ENCODE peak calls at places on chromosomes 6 and 20, in eight cellular contexts. N, A, R, V, I, Z, D and L are unnamed samples. For H3K9me2, the result is how much of the 10 kb centered on the place peaks cover.

GRCh38 chr20:45890077-45890996 is 671 bp downstream of the NEURL2 start:
- DNase-seq in N (peak), A (no peak), R (peak), V (peak), I (peak), Z (no peak), D (peak), L (no peak)

GRCh38 chr6:27019651-27020552 is 227.6 kb upstream of the PRSS16 start:
- DNase-seq in N (no peak), A (peak), R (peak), V (peak), I (peak), Z (peak), D (peak), L (peak)

GRCh38 chr20:54133434-54134427 is 40.1 kb downstream of the CYP24A1 start:
- DNase-seq in N (no peak), A (peak), R (peak), V (peak), I (no peak), Z (peak), D (no peak), L (peak)

GRCh38 chr20:31475472-31476312 is 604 bp downstream of the REM1 start:
- DNase-seq in N (no peak), A (no peak), R (no peak), V (no peak), I (no peak), Z (no peak), D (peak), L (no peak)

GRCh38 chr6:52077180-52077884 is 10.1 kb downstream of the PKHD1 start:
- DNase-seq in N (no peak), A (no peak), R (no peak), V (no peak), I (peak), Z (no peak), D (peak), L (no peak)

GRCh38 chr6:157229219-157229607 is 94.1 kb downstream of the TMEM242 start:
- DNase-seq in N (peak), A (no peak), R (no peak), V (no peak), I (peak), Z (no peak), D (peak), L (no peak)

GRCh38 chr6:75202676-75203131 is 3.1 kb downstream of the COL12A1 start:
- DNase-seq in N (no peak), A (no peak), R (no peak), V (peak), I (peak), Z (no peak), D (peak), L (no peak)

GRCh38 chr6:165676435-165677068 is 13.5 kb upstream of the PDE10A start:
- DNase-seq in N (no peak), A (no peak), R (no peak), V (no peak), I (no peak), Z (no peak), D (no peak), L (no peak)

GRCh38 chr20:38692436-38693411 is 31.6 kb upstream of the SLC32A1 start:
- DNase-seq in N (peak), A (peak), R (peak), V (peak), I (peak), Z (peak), D (peak), L (peak)

GRCh38 chr6:108561742-108562502 is 1.2 kb downstream of the FOXO3 start:
- DNase-seq in N (no peak), A (no peak), R (peak), V (peak), I (peak), Z (peak), D (peak), L (peak)

GRCh38 chr6:16271415-16271814 is 33.0 kb downstream of the GMPR start:
- DNase-seq in N (no peak), A (no peak), R (no peak), V (no peak), I (no peak), Z (no peak), D (no peak), L (no peak)

GRCh38 chr6:147117580-147117979 is 86.6 kb upstream of the STXBP5 start:
- DNase-seq in N (no peak), A (no peak), R (no peak), V (peak), I (no peak), Z (no peak), D (no peak), L (no peak)

GRCh38 chr20:60206259-60206658 is 248.0 kb downstream of the CDH26 start:
- DNase-seq in N (peak), A (peak), R (peak), V (peak), I (peak), Z (no peak), D (peak), L (peak)

GRCh38 chr6:3291987-3292386 is 33.2 kb downstream of the PSMG4 start:
- DNase-seq in N (no peak), A (no peak), R (no peak), V (no peak), I (no peak), Z (no peak), D (no peak), L (no peak)

GRCh38 chr6:48136856-48137255 is 25.9 kb upstream of the PTCHD4 start:
- DNase-seq in N (no peak), A (no peak), R (no peak), V (no peak), I (no peak), Z (no peak), D (peak), L (no peak)

GRCh38 chr6:5248302-5249098 is 12.2 kb downstream of the LYRM4 start:
- DNase-seq in N (no peak), A (no peak), R (no peak), V (no peak), I (no peak), Z (no peak), D (no peak), L (peak)

GRCh38 chr6:156402227-156402626 is 375.0 kb upstream of the ARID1B start:
- DNase-seq in N (no peak), A (no peak), R (no peak), V (no peak), I (no peak), Z (no peak), D (no peak), L (no peak)

GRCh38 chr6:108592371-108593337 is 31.9 kb downstream of the FOXO3 start:
- DNase-seq in N (peak), A (no peak), R (no peak), V (peak), I (no peak), Z (peak), D (peak), L (no peak)

GRCh38 chr6:128327890-128328289 is 192.5 kb downstream of the PTPRK start:
- DNase-seq in N (peak), A (peak), R (peak), V (peak), I (peak), Z (no peak), D (peak), L (peak)

GRCh38 chr6:44151348-44152108 is 7.1 kb upstream of the CAPN11 start:
- DNase-seq in N (peak), A (peak), R (peak), V (peak), I (peak), Z (peak), D (peak), L (peak)

GRCh38 chr6:108853077-108853476 is 4.9 kb downstream of the ARMC2 start:
- DNase-seq in N (no peak), A (no peak), R (no peak), V (no peak), I (no peak), Z (no peak), D (no peak), L (no peak)

GRCh38 chr6:168314948-168315347 is 4.6 kb downstream of the DACT2 start:
- DNase-seq in N (no peak), A (no peak), R (peak), V (peak), I (no peak), Z (no peak), D (no peak), L (no peak)

GRCh38 chr6:140445474-140446004 is 1071.1 kb upstream of the CITED2 start:
- DNase-seq in N (no peak), A (no peak), R (no peak), V (peak), I (no peak), Z (no peak), D (peak), L (peak)

GRCh38 chr6:81814365-81815109 is 62.1 kb upstream of the TENT5A start:
- DNase-seq in N (no peak), A (no peak), R (no peak), V (peak), I (no peak), Z (no peak), D (no peak), L (peak)

GRCh38 chr6:67683960-67684359 is 951.1 kb upstream of the ADGRB3 start:
- DNase-seq in N (no peak), A (no peak), R (no peak), V (no peak), I (no peak), Z (no peak), D (no peak), L (peak)

GRCh38 chr6:119314894-119315272 is 34.7 kb downstream of the MAN1A1 start:
- DNase-seq in N (no peak), A (no peak), R (no peak), V (no peak), I (no peak), Z (no peak), D (no peak), L (no peak)

GRCh38 chr20:58461104-58461503 is 54.1 kb downstream of the APCDD1L start:
- DNase-seq in N (no peak), A (no peak), R (no peak), V (no peak), I (no peak), Z (no peak), D (no peak), L (no peak)

GRCh38 chr6:52157301-52157930 is 28.8 kb upstream of the IL17A start:
- DNase-seq in N (no peak), A (no peak), R (no peak), V (peak), I (no peak), Z (no peak), D (no peak), L (peak)

GRCh38 chr6:107870379-107870778 is 46.3 kb upstream of the SCML4 start:
- DNase-seq in N (no peak), A (no peak), R (no peak), V (peak), I (no peak), Z (no peak), D (no peak), L (peak)

GRCh38 chr6:160348552-160349441 is 619 bp downstream of the SLC22A3 start:
- DNase-seq in N (no peak), A (no peak), R (peak), V (peak), I (peak), Z (no peak), D (peak), L (peak)

GRCh38 chr20:35277127-35277526 is 795 bp downstream of the MMP24OS start:
- DNase-seq in N (no peak), A (no peak), R (no peak), V (no peak), I (peak), Z (no peak), D (no peak), L (no peak)

DNA sequence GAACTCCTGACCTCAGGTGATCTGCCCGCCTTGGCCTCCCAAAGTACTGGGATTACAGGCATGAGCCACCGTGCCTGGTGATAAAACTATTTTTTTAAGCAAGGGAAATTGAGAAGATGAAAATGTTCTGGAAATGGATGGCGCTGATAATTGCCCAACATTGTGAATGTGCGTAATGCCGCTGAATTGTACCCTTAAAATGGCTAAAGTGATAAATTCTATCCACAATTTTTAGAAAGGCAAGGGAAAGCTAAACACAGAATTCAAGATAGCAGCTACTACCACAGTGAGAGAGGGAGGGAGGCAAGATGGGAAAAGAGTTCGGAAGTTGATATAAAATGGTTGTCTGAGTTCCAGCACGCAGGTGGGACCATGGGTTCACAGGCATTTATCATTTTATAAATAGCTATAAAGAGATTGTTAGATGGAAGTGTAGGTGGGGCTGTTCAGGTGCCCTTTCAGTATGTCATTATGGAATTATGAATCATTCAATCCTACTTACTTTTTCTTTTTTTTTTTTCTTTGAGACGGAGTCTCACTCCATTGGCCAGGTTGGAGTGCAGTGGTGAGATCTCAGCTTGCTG is 8.3 kb downstream of the RIPOR3 start:
- DNase-seq in N (no peak), A (no peak), R (no peak), V (no peak), I (no peak), Z (no peak), D (no peak), L (no peak)
- H3K9me2 ChIP-seq in N (under half), A (under half), R (under half), V (under half), I (under half), Z (under half), D (under half), L (under half)

GRCh38 chr6:31740397-31741223 is 805 bp downstream of the MSH5 start:
- DNase-seq in N (peak), A (no peak), R (no peak), V (peak), I (no peak), Z (peak), D (no peak), L (no peak)
- H3K27ac ChIP-seq in N (peak), A (peak), R (peak), V (peak), I (peak), Z (peak), D (peak), L (peak)

GRCh38 chr6:70706491-70707123 is 38.9 kb downstream of the SMAP1 start:
- DNase-seq in N (peak), A (peak), R (peak), V (peak), I (peak), Z (no peak), D (peak), L (peak)
- H3K9me2 ChIP-seq in N (under half), A (under half), R (under half), V (under half), I (under half), Z (under half), D (under half), L (under half)

DNA sequence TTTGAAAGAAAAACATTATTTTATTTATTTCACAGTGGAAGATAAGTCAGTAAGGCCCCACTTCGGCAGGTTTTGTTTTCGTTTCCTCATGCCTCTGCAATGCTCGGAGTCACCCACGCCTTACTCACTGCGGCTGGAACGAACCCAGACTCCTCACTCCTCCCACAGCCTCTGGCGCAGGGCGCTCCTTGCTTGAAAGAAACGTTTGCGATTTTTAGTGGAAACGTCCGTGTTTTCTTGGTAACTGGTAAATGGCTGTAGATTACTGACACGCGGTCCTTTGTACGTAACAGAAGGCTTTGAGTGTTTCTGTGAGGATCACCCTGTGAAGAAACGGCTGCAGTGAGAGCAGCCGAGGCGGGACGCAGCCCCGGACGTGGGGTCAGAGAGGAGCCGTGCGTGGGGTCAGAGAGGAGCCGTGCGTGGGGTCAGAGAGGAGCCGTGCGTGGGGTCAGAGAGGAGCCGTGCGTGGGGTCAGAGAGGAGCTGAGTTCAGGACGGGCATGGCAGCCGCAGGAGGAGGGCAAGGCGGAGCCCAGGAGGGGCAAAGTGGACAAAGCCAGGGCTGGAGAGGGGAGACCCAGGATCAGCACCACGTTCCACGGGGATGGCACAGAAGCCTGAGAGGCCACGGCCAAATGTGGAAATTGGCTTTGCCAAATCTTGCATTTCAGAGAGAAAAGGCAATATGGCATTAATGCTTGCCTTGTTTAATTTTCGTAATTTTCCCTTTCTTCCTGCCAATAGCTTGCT is 198.6 kb upstream of the THBS2 start:
- DNase-seq in N (no peak), A (peak), R (no peak), V (peak), I (peak), Z (peak), D (no peak), L (no peak)
- H3K27ac ChIP-seq in N (no peak), A (peak), R (peak), V (peak), I (peak), Z (no peak), D (no peak), L (no peak)

GRCh38 chr6:30323806-30324205 is 2.9 kb upstream of the TRIM39 start:
- DNase-seq in N (no peak), A (no peak), R (no peak), V (peak), I (no peak), Z (no peak), D (no peak), L (peak)

GRCh38 chr6:30321692-30322388 is 4.9 kb upstream of the TRIM39 start:
- DNase-seq in N (no peak), A (no peak), R (no peak), V (peak), I (no peak), Z (no peak), D (peak), L (no peak)

GRCh38 chr6:30325150-30325872 is 1.4 kb upstream of the TRIM39 start:
- DNase-seq in N (peak), A (no peak), R (peak), V (peak), I (peak), Z (no peak), D (peak), L (peak)

GRCh38 chr6:30325873-30326445 is 768 bp upstream of the TRIM39 start:
- DNase-seq in N (peak), A (peak), R (peak), V (peak), I (no peak), Z (peak), D (peak), L (no peak)

DNA sequence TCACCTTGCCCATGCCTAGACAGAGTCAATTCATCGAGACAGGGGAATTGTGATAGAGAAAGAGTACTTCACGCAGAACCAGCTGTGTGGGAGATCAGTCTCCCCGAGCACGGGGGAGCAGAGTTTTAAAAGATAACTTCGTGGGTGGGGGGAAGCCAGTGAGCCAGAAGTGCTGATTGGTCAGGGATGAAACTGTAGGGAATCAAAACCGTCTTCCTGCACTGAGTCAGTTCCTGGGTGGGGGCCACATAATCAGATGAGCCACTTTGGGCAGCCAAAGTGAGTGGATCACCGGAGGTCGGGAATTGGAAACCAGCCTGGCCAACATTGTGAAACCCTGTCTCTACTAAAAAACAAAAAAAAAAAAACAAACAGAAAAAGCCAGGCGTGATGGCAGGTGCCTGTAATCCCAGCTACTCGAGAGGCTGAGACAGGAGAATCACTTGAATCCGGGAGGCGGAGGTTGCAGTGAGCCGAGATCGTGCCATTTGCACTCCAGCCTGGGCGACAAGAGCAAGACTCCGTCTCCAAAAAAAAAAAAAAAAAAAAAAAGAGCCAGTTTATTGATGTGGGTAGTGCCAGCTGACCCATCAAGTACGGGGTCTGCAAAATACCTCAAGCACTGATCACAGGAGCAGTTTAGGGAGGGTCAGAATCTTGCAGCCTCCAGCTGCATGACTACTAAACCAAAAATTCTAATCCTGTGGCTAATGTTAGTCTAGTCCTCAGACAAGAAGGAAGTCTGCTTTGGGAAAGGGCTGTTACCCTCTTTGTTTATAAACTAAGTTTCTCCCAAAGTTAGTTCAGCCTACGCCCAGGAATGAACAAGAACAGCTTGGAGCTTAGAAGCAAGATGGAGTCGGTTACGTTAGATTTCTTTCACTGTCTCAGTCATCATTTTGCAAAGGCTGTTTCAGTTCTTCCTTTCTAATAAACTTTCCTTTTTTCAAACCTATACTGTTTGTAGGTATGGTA is 3.9 kb upstream of the TRIM39 start:
- DNase-seq in N (no peak), A (no peak), R (no peak), V (peak), I (no peak), Z (no peak), D (no peak), L (peak)
- H3K9me2 ChIP-seq in N (under half), A (under half), R (under half), V (under half), I (under half), Z (under half), D (under half), L (under half)

DNA sequence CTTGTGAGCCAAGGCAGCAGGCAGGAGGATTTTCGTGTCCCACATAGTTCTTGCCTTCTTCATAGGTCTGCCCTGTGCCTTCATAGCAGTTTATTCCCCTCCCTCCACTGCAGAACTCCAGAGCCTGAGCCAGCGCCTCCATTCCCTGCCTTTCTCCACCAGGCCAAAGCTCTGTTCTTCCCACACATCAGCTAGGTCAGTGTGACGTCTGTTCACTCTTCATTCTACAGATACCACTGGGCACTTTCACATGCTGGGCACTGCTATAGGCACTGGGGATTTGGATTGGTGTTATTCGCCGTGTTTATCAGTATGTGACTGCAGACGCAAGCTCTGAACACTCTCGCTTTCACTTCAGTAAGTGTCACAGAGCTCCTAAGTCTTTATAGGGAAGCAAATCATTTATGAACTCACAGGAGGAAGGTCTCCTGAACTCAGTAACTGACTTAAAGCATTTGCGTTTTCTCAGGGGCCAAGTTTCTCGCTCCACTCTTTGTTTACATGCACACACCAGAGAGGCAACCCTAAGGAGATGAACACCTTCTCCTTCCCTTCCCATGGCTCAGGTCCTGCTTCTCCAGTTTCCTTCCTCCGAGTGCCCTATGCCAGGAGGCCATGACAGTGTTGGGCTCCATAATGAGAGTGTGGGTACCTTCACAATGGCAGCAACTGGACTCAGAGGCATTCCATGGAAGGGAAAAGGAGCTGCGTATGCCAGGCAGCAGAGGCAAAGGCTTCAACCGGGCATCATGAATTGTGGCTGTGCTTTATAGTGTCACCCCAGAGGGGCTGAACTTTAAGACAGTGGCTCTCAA is 6.3 kb upstream of the APMAP start:
- DNase-seq in N (no peak), A (no peak), R (no peak), V (peak), I (no peak), Z (no peak), D (no peak), L (no peak)
- H3K27ac ChIP-seq in N (no peak), A (no peak), R (no peak), V (no peak), I (no peak), Z (no peak), D (no peak), L (no peak)